ENCODE peak calls at places on chromosomes 3 and 15, in eight cellular contexts. One of them, this sample, is unnamed.

GRCh38 chr15:89401636-89402252 is 67.1 kb upstream of the POLG start:
- DNase-seq in Right ventricle myocardium inferior: no peak
- DNase-seq in iPS-NIHi11: no peak
- DNase-seq in GM12865: peak
- DNase-seq in NCI-H1436: no peak
- DNase-seq in astrocyte: peak
- DNase-seq in midbrain: no peak
- DNase-seq in pancreas: no peak
- DNase-seq in this sample: no peak

GRCh38 chr3:184031187-184031792 is at the start of gene HTR3D:
- DNase-seq in midbrain: no peak
- DNase-seq in NCI-H1436: no peak
- DNase-seq in astrocyte: no peak
- DNase-seq in GM12865: no peak
- DNase-seq in iPS-NIHi11: peak
- DNase-seq in Right ventricle myocardium inferior: no peak
- DNase-seq in pancreas: no peak
- DNase-seq in this sample: no peak

GRCh38 chr3:152707314-152707713 is 127.6 kb upstream of the P2RY1 start:
- DNase-seq in Right ventricle myocardium inferior: no peak
- DNase-seq in iPS-NIHi11: no peak
- DNase-seq in pancreas: no peak
- DNase-seq in midbrain: no peak
- DNase-seq in astrocyte: no peak
- DNase-seq in NCI-H1436: no peak
- DNase-seq in GM12865: peak
- DNase-seq in this sample: no peak

GRCh38 chr3:123672429-123673146 is 87.7 kb upstream of the HACD2 start:
- DNase-seq in NCI-H1436: no peak
- DNase-seq in Right ventricle myocardium inferior: no peak
- DNase-seq in iPS-NIHi11: no peak
- DNase-seq in pancreas: no peak
- DNase-seq in midbrain: no peak
- DNase-seq in astrocyte: no peak
- DNase-seq in GM12865: no peak
- DNase-seq in this sample: no peak

GRCh38 chr15:38267416-38268022 is 14.9 kb downstream of the SPRED1 start:
- DNase-seq in pancreas: no peak
- DNase-seq in astrocyte: peak
- DNase-seq in iPS-NIHi11: no peak
- DNase-seq in NCI-H1436: no peak
- DNase-seq in midbrain: no peak
- DNase-seq in Right ventricle myocardium inferior: no peak
- DNase-seq in GM12865: no peak
- DNase-seq in this sample: no peak

GRCh38 chr3:79881431-79881830 is 113.6 kb upstream of the ROBO1 start:
- DNase-seq in pancreas: no peak
- DNase-seq in NCI-H1436: no peak
- DNase-seq in astrocyte: peak
- DNase-seq in iPS-NIHi11: no peak
- DNase-seq in GM12865: no peak
- DNase-seq in midbrain: no peak
- DNase-seq in Right ventricle myocardium inferior: no peak
- DNase-seq in this sample: no peak

GRCh38 chr3:13364602-13365271 is 55.4 kb downstream of the NUP210 start:
- DNase-seq in astrocyte: peak
- DNase-seq in midbrain: no peak
- DNase-seq in pancreas: no peak
- DNase-seq in Right ventricle myocardium inferior: peak
- DNase-seq in GM12865: no peak
- DNase-seq in NCI-H1436: no peak
- DNase-seq in iPS-NIHi11: no peak
- DNase-seq in this sample: no peak

GRCh38 chr3:128217702-128218475 is 64.6 kb downstream of the EEFSEC start:
- DNase-seq in Right ventricle myocardium inferior: no peak
- DNase-seq in NCI-H1436: no peak
- DNase-seq in GM12865: peak
- DNase-seq in iPS-NIHi11: no peak
- DNase-seq in astrocyte: peak
- DNase-seq in midbrain: no peak
- DNase-seq in pancreas: no peak
- DNase-seq in this sample: no peak

GRCh38 chr15:58555168-58556027 is 123.6 kb downstream of the LIPC start:
- DNase-seq in NCI-H1436: no peak
- DNase-seq in astrocyte: no peak
- DNase-seq in GM12865: no peak
- DNase-seq in iPS-NIHi11: peak
- DNase-seq in Right ventricle myocardium inferior: no peak
- DNase-seq in pancreas: no peak
- DNase-seq in midbrain: no peak
- DNase-seq in this sample: no peak

GRCh38 chr15:26024241-26024640 is 161.1 kb upstream of the ATP10A start:
- DNase-seq in GM12865: no peak
- DNase-seq in NCI-H1436: no peak
- DNase-seq in midbrain: no peak
- DNase-seq in astrocyte: no peak
- DNase-seq in Right ventricle myocardium inferior: no peak
- DNase-seq in pancreas: no peak
- DNase-seq in iPS-NIHi11: no peak
- DNase-seq in this sample: no peak

GRCh38 chr3:107260221-107260620 is 117.0 kb upstream of the CCDC54 start:
- DNase-seq in pancreas: no peak
- DNase-seq in Right ventricle myocardium inferior: no peak
- DNase-seq in iPS-NIHi11: no peak
- DNase-seq in NCI-H1436: no peak
- DNase-seq in astrocyte: no peak
- DNase-seq in GM12865: no peak
- DNase-seq in midbrain: no peak
- DNase-seq in this sample: no peak

GRCh38 chr3:354433-354832 is 157.9 kb downstream of the CHL1 start:
- DNase-seq in Right ventricle myocardium inferior: no peak
- DNase-seq in NCI-H1436: peak
- DNase-seq in pancreas: no peak
- DNase-seq in astrocyte: peak
- DNase-seq in iPS-NIHi11: peak
- DNase-seq in GM12865: peak
- DNase-seq in midbrain: peak
- DNase-seq in this sample: no peak

GRCh38 chr3:51711352-51712019 is 4.6 kb downstream of the GRM2 start:
- DNase-seq in midbrain: no peak
- DNase-seq in astrocyte: no peak
- DNase-seq in pancreas: no peak
- DNase-seq in iPS-NIHi11: peak
- DNase-seq in Right ventricle myocardium inferior: no peak
- DNase-seq in GM12865: no peak
- DNase-seq in NCI-H1436: no peak
- DNase-seq in this sample: no peak

GRCh38 chr15:40539030-40539429 is 25.8 kb downstream of the CCDC32 start:
- DNase-seq in GM12865: no peak
- DNase-seq in astrocyte: no peak
- DNase-seq in NCI-H1436: no peak
- DNase-seq in iPS-NIHi11: peak
- DNase-seq in midbrain: no peak
- DNase-seq in pancreas: no peak
- DNase-seq in Right ventricle myocardium inferior: no peak
- DNase-seq in this sample: no peak

GRCh38 chr3:165874663-165875489 is 37.7 kb upstream of the BCHE start:
- DNase-seq in iPS-NIHi11: no peak
- DNase-seq in midbrain: no peak
- DNase-seq in Right ventricle myocardium inferior: no peak
- DNase-seq in pancreas: peak
- DNase-seq in GM12865: no peak
- DNase-seq in astrocyte: no peak
- DNase-seq in NCI-H1436: peak
- DNase-seq in this sample: no peak

GRCh38 chr3:94524102-94524922 is 461.5 kb downstream of the NSUN3 start:
- DNase-seq in GM12865: no peak
- DNase-seq in astrocyte: no peak
- DNase-seq in iPS-NIHi11: no peak
- DNase-seq in NCI-H1436: no peak
- DNase-seq in Right ventricle myocardium inferior: no peak
- DNase-seq in pancreas: no peak
- DNase-seq in midbrain: no peak
- DNase-seq in this sample: no peak

GRCh38 chr15:55237219-55238130 is 40.7 kb upstream of the RSL24D1 start:
- DNase-seq in pancreas: no peak
- DNase-seq in midbrain: no peak
- DNase-seq in iPS-NIHi11: no peak
- DNase-seq in Right ventricle myocardium inferior: no peak
- DNase-seq in astrocyte: no peak
- DNase-seq in GM12865: no peak
- DNase-seq in NCI-H1436: no peak
- DNase-seq in this sample: no peak

GRCh38 chr3:154122912-154123559 is 1.8 kb downstream of the ARHGEF26 start:
- DNase-seq in pancreas: no peak
- DNase-seq in GM12865: no peak
- DNase-seq in Right ventricle myocardium inferior: no peak
- DNase-seq in midbrain: no peak
- DNase-seq in iPS-NIHi11: no peak
- DNase-seq in NCI-H1436: no peak
- DNase-seq in astrocyte: peak
- DNase-seq in this sample: no peak

GRCh38 chr3:188049890-188050530 is 103.9 kb upstream of the LPP start:
- DNase-seq in astrocyte: no peak
- DNase-seq in midbrain: no peak
- DNase-seq in NCI-H1436: no peak
- DNase-seq in iPS-NIHi11: no peak
- DNase-seq in GM12865: no peak
- DNase-seq in Right ventricle myocardium inferior: no peak
- DNase-seq in pancreas: no peak
- DNase-seq in this sample: no peak

GRCh38 chr15:64622410-64623260 is 152.8 kb downstream of the RBPMS2 start:
- DNase-seq in NCI-H1436: no peak
- DNase-seq in midbrain: no peak
- DNase-seq in pancreas: no peak
- DNase-seq in Right ventricle myocardium inferior: no peak
- DNase-seq in iPS-NIHi11: no peak
- DNase-seq in GM12865: peak
- DNase-seq in astrocyte: no peak
- DNase-seq in this sample: no peak

GRCh38 chr3:118907909-118908308 is 126.7 kb downstream of the IGSF11 start:
- DNase-seq in midbrain: no peak
- DNase-seq in NCI-H1436: no peak
- DNase-seq in Right ventricle myocardium inferior: no peak
- DNase-seq in astrocyte: no peak
- DNase-seq in iPS-NIHi11: no peak
- DNase-seq in pancreas: no peak
- DNase-seq in GM12865: no peak
- DNase-seq in this sample: no peak

GRCh38 chr15:90902996-90903732 is at the start of gene MAN2A2:
- DNase-seq in Right ventricle myocardium inferior: peak
- DNase-seq in midbrain: peak
- DNase-seq in NCI-H1436: no peak
- DNase-seq in astrocyte: peak
- DNase-seq in pancreas: peak
- DNase-seq in iPS-NIHi11: peak
- DNase-seq in GM12865: peak
- DNase-seq in this sample: no peak

GRCh38 chr3:100681496-100681895 is 27.8 kb upstream of the TFG start:
- DNase-seq in iPS-NIHi11: no peak
- DNase-seq in astrocyte: no peak
- DNase-seq in pancreas: no peak
- DNase-seq in midbrain: no peak
- DNase-seq in GM12865: no peak
- DNase-seq in Right ventricle myocardium inferior: no peak
- DNase-seq in NCI-H1436: no peak
- DNase-seq in this sample: no peak

GRCh38 chr15:80265021-80265420 is 13.0 kb upstream of the CTXND1 start:
- DNase-seq in Right ventricle myocardium inferior: no peak
- DNase-seq in GM12865: no peak
- DNase-seq in NCI-H1436: no peak
- DNase-seq in iPS-NIHi11: no peak
- DNase-seq in midbrain: no peak
- DNase-seq in pancreas: no peak
- DNase-seq in astrocyte: no peak
- DNase-seq in this sample: no peak

GRCh38 chr3:143307613-143308183 is 188.1 kb downstream of the CHST2 start:
- DNase-seq in GM12865: peak
- DNase-seq in Right ventricle myocardium inferior: no peak
- DNase-seq in iPS-NIHi11: no peak
- DNase-seq in astrocyte: peak
- DNase-seq in NCI-H1436: no peak
- DNase-seq in pancreas: no peak
- DNase-seq in midbrain: no peak
- DNase-seq in this sample: no peak

GRCh38 chr3:24507776-24508422 is 13.2 kb upstream of the THRB start:
- DNase-seq in Right ventricle myocardium inferior: no peak
- DNase-seq in pancreas: no peak
- DNase-seq in astrocyte: no peak
- DNase-seq in iPS-NIHi11: no peak
- DNase-seq in GM12865: no peak
- DNase-seq in midbrain: no peak
- DNase-seq in NCI-H1436: no peak
- DNase-seq in this sample: no peak

GRCh38 chr3:39112535-39112934 is 5.1 kb downstream of the TTC21A start:
- DNase-seq in GM12865: no peak
- DNase-seq in pancreas: no peak
- DNase-seq in Right ventricle myocardium inferior: no peak
- DNase-seq in NCI-H1436: no peak
- DNase-seq in iPS-NIHi11: no peak
- DNase-seq in midbrain: no peak
- DNase-seq in astrocyte: no peak
- DNase-seq in this sample: no peak

GRCh38 chr15:89106200-89106599 is 17.9 kb downstream of the ABHD2 start:
- DNase-seq in iPS-NIHi11: no peak
- DNase-seq in GM12865: no peak
- DNase-seq in pancreas: no peak
- DNase-seq in midbrain: no peak
- DNase-seq in astrocyte: no peak
- DNase-seq in NCI-H1436: no peak
- DNase-seq in Right ventricle myocardium inferior: no peak
- DNase-seq in this sample: no peak

GRCh38 chr15:50888054-50888453 is 20.4 kb upstream of the AP4E1 start:
- DNase-seq in astrocyte: peak
- DNase-seq in GM12865: no peak
- DNase-seq in NCI-H1436: no peak
- DNase-seq in iPS-NIHi11: no peak
- DNase-seq in Right ventricle myocardium inferior: no peak
- DNase-seq in pancreas: no peak
- DNase-seq in midbrain: no peak
- DNase-seq in this sample: no peak

This sample was measured in keratinocyte.